ENCODE peak calls at places on chromosomes 13 and 19, in four cellular contexts. X is H1, A is K562, H is SK-N-SH. P is an unnamed sample.

GRCh38 chr13:112638157-112638750 is 50.3 kb upstream of the TUBGCP3 start:
- DNase-seq in A (no peak), X (no peak), H (no peak), P (no peak)

GRCh38 chr19:48085077-48085476 is 25.5 kb downstream of the PLA2G4C start:
- DNase-seq in X (no peak), A (no peak), H (no peak), P (no peak)

GRCh38 chr13:97935071-97935470 is 18.4 kb upstream of the IPO5 start:
- DNase-seq in X (no peak), H (no peak), A (no peak), P (no peak)

GRCh38 chr13:43405457-43405856 is 381.3 kb downstream of the ENOX1 start:
- DNase-seq in A (no peak), H (no peak), X (no peak), P (no peak)

GRCh38 chr19:5478925-5479588 is 23.8 kb downstream of the ZNRF4 start:
- DNase-seq in H (no peak), X (no peak), A (no peak), P (no peak)

GRCh38 chr13:85728831-85729230 is 70.4 kb downstream of the SLITRK6 start:
- DNase-seq in A (no peak), X (no peak), H (no peak), P (no peak)

GRCh38 chr19:49691243-49692101 is 556 bp downstream of the CPT1C start:
- DNase-seq in X (peak; percentile 84), H (peak; percentile 91), A (no peak), P (no peak)

GRCh38 chr13:33376212-33376611 is 90.7 kb upstream of the STARD13 start:
- DNase-seq in A (no peak), X (no peak), H (no peak), P (no peak)

GRCh38 chr13:32314968-32315254 is 252 bp downstream of the ZAR1L start:
- DNase-seq in X (no peak), A (peak; percentile 32), H (peak; percentile 60), P (no peak)

GRCh38 chr13:23671367-23671766 is 101.2 kb downstream of the TNFRSF19 start:
- DNase-seq in X (no peak), A (no peak), H (no peak), P (no peak)

GRCh38 chr13:72004236-72004635 is 137.2 kb upstream of the DACH1 start:
- DNase-seq in X (no peak), H (no peak), A (no peak), P (no peak)

GRCh38 chr19:3154957-3155736 is 19.3 kb downstream of the GNA15 start:
- DNase-seq in X (no peak), A (peak; percentile 93), H (peak; percentile 66), P (peak; percentile 88)

GRCh38 chr13:48138270-48138669 is 43.4 kb upstream of the MED4 start:
- DNase-seq in X (no peak), H (no peak), A (no peak), P (no peak)

GRCh38 chr19:32543107-32543900 is 37.7 kb upstream of the PDCD5 start:
- DNase-seq in A (no peak), X (no peak), H (no peak), P (no peak)

GRCh38 chr19:52520013-52520412 is 7.5 kb upstream of the ZNF808 start:
- DNase-seq in H (no peak), A (no peak), X (no peak), P (no peak)

GRCh38 chr19:13844130-13844631 is 32.8 kb upstream of the NANOS3 start:
- DNase-seq in H (no peak), A (no peak), X (peak; percentile 53), P (no peak)

GRCh38 chr19:47122359-47123335 is 8.0 kb upstream of the SAE1 start:
- DNase-seq in X (no peak), H (no peak), A (no peak), P (no peak)

GRCh38 chr13:21686761-21687391 is 16.0 kb downstream of the FGF9 start:
- DNase-seq in H (no peak), X (no peak), A (no peak), P (peak; percentile 21)

GRCh38 chr19:18450934-18451836 is 13.3 kb upstream of the ISYNA1 start:
- DNase-seq in X (peak; percentile 100), H (peak; percentile 95), A (peak; percentile 85), P (no peak)

GRCh38 chr19:48506138-48506733 is 5.4 kb downstream of the LMTK3 start:
- DNase-seq in A (peak; percentile 45), H (peak; percentile 70), X (no peak), P (no peak)

GRCh38 chr19:801861-802496 is 4.7 kb downstream of the PTBP1 start:
- DNase-seq in A (peak; percentile 17), X (no peak), H (no peak), P (no peak)

GRCh38 chr19:10514211-10515145 is 2.8 kb downstream of the S1PR5 start:
- DNase-seq in X (peak; percentile 48), H (peak; percentile 74), A (no peak), P (no peak)

GRCh38 chr19:16461630-16462051 is 10.1 kb downstream of the EPS15L1 start:
- DNase-seq in A (no peak), X (no peak), H (no peak), P (no peak)

GRCh38 chr13:27000686-27001085 is 170.9 kb downstream of the USP12 start:
- DNase-seq in H (no peak), A (no peak), X (no peak), P (no peak)
- TF ChIP-seq JUND in H (no peak), A (no peak), X (no peak), P (no peak)

DNA sequence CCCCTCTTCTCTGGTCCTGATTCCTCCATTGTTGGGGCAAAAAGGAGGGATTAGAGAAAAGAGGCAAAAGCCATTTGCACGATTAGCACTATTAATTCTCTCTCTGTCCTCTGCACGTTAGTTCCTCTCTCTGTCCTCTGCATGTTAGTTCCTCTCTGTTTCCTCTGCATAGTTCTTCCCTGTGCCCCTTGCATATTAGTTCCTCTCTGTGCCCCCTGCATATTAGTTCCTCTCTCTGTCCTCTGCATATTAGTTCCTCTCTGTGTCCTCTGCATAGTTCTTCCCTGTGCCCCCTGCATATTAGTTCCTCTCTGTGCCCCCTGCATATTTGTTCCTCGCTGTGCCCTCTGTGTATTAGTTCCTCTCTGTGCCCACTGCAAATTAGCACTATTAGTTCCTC is 847.2 kb upstream of the GPC6 start:
- DNase-seq in H (no peak), X (no peak), A (no peak), P (no peak)
- TF ChIP-seq JUND in H (no peak), X (no peak), A (no peak), P (no peak)

GRCh38 chr13:108957369-108958012 is 328.1 kb downstream of the MYO16 start:
- DNase-seq in A (no peak), H (no peak), X (no peak), P (no peak)

GRCh38 chr13:108961542-108962125 is 332.2 kb downstream of the MYO16 start:
- DNase-seq in X (no peak), H (peak; percentile 63), A (peak; percentile 42), P (peak; percentile 24)

GRCh38 chr13:108960006-108960405 is 330.6 kb downstream of the MYO16 start:
- DNase-seq in H (no peak), X (no peak), A (no peak), P (no peak)

GRCh38 chr13:108958013-108958376 is 328.6 kb downstream of the MYO16 start:
- DNase-seq in H (no peak), A (no peak), X (no peak), P (no peak)

DNA sequence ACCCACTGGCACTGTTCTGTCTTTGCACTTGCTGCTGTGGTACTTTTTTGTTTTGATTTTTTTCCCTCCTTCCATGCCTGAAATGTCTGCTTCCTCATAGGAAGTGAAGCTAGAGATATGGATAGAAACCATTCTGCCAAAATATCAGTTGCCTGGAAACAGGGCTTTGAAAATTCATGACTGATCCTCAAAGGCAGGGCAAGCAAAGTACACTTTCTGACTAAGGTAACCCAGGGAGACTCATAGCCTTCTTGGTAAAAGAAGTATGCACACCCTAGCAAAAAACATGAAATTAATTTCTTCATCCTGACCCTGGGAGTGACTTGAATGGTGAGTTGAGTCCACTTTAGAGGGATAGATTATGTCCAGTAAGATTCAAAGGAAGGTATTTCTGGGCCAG is 329.8 kb downstream of the MYO16 start:
- DNase-seq in X (no peak), H (no peak), A (no peak), P (no peak)
- TF ChIP-seq JUND in X (no peak), H (no peak), A (no peak), P (no peak)

DNA sequence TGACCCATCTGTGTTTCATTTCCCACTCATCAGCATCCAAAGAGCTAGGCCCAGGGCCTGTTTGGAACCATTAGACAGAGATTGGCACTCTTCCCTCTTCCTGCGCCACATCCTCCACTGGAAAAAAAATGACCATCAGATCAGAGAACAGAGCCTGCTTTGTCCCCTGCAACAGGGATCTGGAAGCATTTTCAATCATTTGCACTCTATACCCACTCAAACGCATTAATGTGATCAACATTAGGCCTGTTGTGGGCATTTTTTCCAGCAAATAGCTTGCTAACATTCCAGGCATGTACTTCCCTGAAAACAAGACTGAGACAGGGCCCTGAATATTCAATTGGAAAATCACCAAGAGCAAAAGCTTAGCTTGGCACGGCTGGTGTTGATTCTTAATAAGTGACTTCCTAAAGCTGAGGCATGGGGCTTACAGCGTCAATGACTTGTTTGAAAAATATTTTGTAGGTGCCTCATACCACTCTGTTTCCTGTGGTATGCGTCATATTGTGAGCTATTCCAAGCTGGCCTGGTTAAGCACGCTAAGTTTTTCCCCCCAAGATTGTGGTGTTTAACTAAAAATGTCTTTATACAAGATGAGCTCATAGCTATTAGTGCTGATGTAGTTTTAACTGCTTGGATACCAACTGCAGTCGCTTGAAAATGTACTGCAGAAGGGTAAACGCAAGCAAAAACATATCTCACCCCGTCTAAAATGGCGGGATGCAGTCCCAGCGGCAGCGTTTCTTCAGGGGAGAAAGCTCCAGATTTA is 404.4 kb downstream of the SPRY2 start:
- DNase-seq in A (no peak), X (no peak), H (peak; percentile 61), P (no peak)
- TF ChIP-seq JUND in A (no peak), X (no peak), H (peak; percentile 97), P (no peak)